ENCODE peak calls at places on chromosomes 11 and 22, in six cellular contexts. V is thoracic aorta; K is H1; H is upper lobe of right lung; E is heart left ventricle; N is CD8-positive, alpha-beta T cell. G is an unnamed sample.

GRCh38 chr11:63838150-63838681 is 694 bp upstream of the MARK2 start:
- DNase-seq in E (no peak), K (no peak), N (no peak), V (no peak), H (no peak), G (no peak)

GRCh38 chr11:6326980-6327379 is 6.7 kb upstream of the CAVIN3 start:
- DNase-seq in E (no peak), V (no peak), H (no peak), N (no peak), K (no peak), G (no peak)

GRCh38 chr11:67056640-67057409 is at the start of gene RHOD:
- DNase-seq in V (no peak), E (no peak), K (no peak), H (peak; percentile 88), N (no peak), G (peak; percentile 63)

GRCh38 chr11:40722179-40722795 is 737.2 kb downstream of the LRRC4C start:
- DNase-seq in N (no peak), V (no peak), K (no peak), H (no peak), E (no peak), G (no peak)

GRCh38 chr22:43829904-43830851 is 18.1 kb upstream of the EFCAB6 start:
- DNase-seq in V (no peak), H (peak; percentile 71), E (peak; percentile 80), N (no peak), K (no peak), G (peak; percentile 85)

GRCh38 chr11:62427630-62428233 is 8.9 kb downstream of the SCGB1A1 start:
- DNase-seq in N (no peak), K (no peak), V (no peak), E (no peak), H (no peak), G (no peak)

GRCh38 chr11:126102436-126102894 is 39.8 kb upstream of the CDON start:
- DNase-seq in E (no peak), K (no peak), H (peak; percentile 88), V (no peak), N (no peak), G (no peak)

GRCh38 chr22:39135092-39135896 is 17.2 kb downstream of the CBX7 start:
- DNase-seq in H (no peak), N (no peak), K (peak; percentile 50), V (no peak), E (peak; percentile 74), G (no peak)

GRCh38 chr11:93528757-93529639 is 14.2 kb downstream of the SMCO4 start:
- DNase-seq in V (no peak), E (no peak), H (no peak), N (no peak), K (no peak), G (no peak)

GRCh38 chr22:45878051-45878764 is 98.8 kb downstream of the WNT7B start:
- DNase-seq in N (no peak), V (no peak), K (no peak), H (peak; percentile 59), E (peak; percentile 64), G (peak; percentile 39)

GRCh38 chr22:21001601-21002325 is at the start of gene THAP7:
- DNase-seq in H (peak; percentile 99), K (peak; percentile 65), N (peak; percentile 90), V (peak; percentile 93), E (peak; percentile 99), G (peak; percentile 99)

GRCh38 chr11:94402355-94402754 is 1.1 kb upstream of the GPR83 start:
- DNase-seq in N (no peak), E (no peak), K (no peak), H (no peak), V (no peak), G (no peak)

GRCh38 chr22:43144949-43145348 is 1.8 kb upstream of the MCAT start:
- DNase-seq in H (no peak), N (no peak), V (no peak), E (no peak), K (no peak), G (no peak)

GRCh38 chr11:80371931-80372330 is 931.1 kb upstream of the TENM4 start:
- DNase-seq in E (no peak), N (no peak), H (no peak), V (no peak), K (no peak), G (no peak)

GRCh38 chr11:16610213-16610737 is 128.2 kb upstream of the C11orf58 start:
- DNase-seq in N (no peak), K (no peak), E (peak; percentile 44), V (no peak), H (no peak), G (no peak)

GRCh38 chr11:70462818-70463477 is 64.6 kb downstream of the CTTN start:
- DNase-seq in N (no peak), V (no peak), H (no peak), E (no peak), K (no peak), G (no peak)

GRCh38 chr22:45329536-45329936 is 19.8 kb downstream of the FAM118A start:
- DNase-seq in H (no peak), N (no peak), K (no peak), E (peak; percentile 83), V (no peak), G (peak; percentile 95)

GRCh38 chr11:64053699-64054098 is 18.0 kb downstream of the FLRT1 start:
- DNase-seq in K (peak; percentile 65), V (no peak), H (no peak), N (no peak), E (no peak), G (no peak)

GRCh38 chr11:44188643-44189042 is 93.2 kb downstream of the EXT2 start:
- DNase-seq in V (no peak), K (no peak), N (no peak), H (no peak), E (no peak), G (no peak)

GRCh38 chr11:130407978-130408377 is 20.4 kb downstream of the ADAMTS8 start:
- DNase-seq in K (no peak), H (no peak), V (peak; percentile 38), N (no peak), E (no peak), G (peak; percentile 52)

GRCh38 chr11:27616711-27617110 is 83.5 kb downstream of the BDNF start:
- DNase-seq in V (no peak), E (no peak), H (no peak), N (no peak), K (no peak), G (no peak)
- H3K4me3 ChIP-seq in V (no peak overlapping the region), E (no peak overlapping the region), H (no peak overlapping the region), N (no peak overlapping the region), K (no peak overlapping the region), G (no peak overlapping the region)

DNA sequence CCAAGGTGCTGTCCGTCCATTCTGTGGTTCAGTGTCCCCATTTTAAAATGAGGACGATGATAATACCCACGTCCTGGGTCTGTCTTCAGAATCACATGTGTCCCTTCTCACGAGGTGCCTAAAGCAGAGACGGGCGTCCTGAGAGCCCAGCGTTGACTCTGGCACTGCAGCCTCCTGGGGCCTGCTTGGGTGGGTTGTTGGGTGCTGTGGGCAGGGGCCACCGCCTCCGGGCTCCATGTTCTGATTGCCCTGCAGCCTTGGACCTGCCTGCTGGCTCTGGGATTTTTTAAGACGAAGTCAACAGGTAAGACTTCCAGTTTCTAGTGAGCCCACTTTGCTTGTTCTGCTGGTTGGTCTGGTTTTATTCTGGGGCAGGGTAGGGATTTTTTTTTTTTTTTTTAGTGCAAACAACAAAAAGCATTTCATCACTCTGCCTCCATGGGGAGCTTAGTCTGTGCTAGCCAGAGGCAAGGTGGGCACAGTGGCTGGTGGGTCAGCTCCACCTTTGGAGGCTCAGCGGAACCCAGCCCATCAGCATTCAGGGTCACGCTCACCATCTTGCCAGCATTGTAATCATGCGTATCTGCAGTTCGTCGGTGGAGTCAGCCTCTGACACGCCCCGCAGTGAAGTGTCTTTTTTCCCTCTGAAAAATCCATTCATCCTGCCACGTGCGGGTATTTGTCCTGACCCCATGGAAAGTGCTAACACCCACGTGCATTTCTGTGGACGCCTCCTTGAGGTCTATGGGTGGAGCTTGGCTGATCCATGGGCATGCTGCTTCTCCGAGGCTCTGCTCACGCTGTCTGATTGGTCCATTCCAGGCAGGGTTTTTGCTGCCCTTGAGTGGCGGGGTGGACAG is 28.3 kb downstream of the NADSYN1 start:
- DNase-seq in V (no peak), K (no peak), N (no peak), E (no peak), H (no peak), G (no peak)
- H3K36me3 ChIP-seq in V (peaks cover 70% of the 10 kb centered on the region), K (peaks cover 29% of the 10 kb centered on the region), N (peaks cover 46% of the 10 kb centered on the region), E (peaks cover 93% of the 10 kb centered on the region), H (peaks cover 94% of the 10 kb centered on the region), G (peaks cover 96% of the 10 kb centered on the region)

DNA sequence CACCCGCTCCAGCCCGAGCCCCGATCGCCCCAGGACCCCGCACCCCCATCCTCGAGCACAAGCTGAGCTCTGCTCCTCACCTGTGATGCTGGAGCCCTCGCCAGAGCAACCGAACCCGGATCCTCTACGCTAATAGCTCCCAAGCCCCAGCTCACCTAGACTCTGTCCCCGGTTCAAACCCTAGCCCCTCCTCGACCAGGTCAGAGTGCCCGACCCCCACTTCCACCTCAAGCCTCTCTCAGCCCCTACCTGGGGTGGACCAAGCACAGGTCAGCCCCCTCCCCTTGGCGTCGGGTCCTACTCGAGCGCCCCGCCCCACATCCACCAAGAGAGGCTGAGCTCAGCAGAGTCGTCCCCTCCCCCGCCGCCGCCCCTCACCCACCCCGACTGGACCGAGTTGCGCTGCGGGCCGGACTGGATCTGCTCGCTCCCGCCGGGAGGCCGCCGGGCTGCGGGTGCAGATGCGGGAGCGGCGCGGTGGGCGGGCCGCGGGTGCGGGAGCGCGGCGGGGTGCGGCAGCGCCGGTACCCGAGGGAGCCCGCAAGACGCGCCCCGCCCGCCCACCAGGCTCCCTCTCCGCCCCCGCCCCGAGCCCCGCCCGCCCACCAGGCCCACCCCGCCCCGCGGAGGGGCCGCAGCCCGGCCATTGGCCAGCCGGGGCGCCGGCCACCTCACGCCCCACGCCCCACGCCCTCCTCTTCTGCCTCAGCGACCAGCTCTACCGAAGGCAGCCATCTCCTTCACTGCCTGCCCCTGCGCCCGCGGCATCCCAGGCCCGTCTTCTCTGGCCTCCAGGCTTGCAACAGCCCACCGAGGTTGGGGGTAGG is 577 bp upstream of the DKK3 start:
- DNase-seq in K (no peak), N (no peak), V (no peak), E (peak; percentile 74), H (peak; percentile 69), G (no peak)
- H3K4me3 ChIP-seq in K (peak overlapping the region; percentile 80), N (peak overlapping the region; percentile 43), V (peak overlapping the region; percentile 73), E (peak overlapping the region; percentile 78), H (peak overlapping the region; percentile 57), G (peak overlapping the region; percentile 61)

GRCh38 chr22:26489447-26490036 is 5.9 kb downstream of the SRRD start:
- DNase-seq in K (no peak), H (no peak), N (no peak), E (no peak), V (no peak), G (no peak)

GRCh38 chr22:26486394-26486793 is 2.7 kb downstream of the SRRD start:
- DNase-seq in H (no peak), K (no peak), N (no peak), V (no peak), E (no peak), G (no peak)

GRCh38 chr22:26485991-26486390 is 2.3 kb downstream of the SRRD start:
- DNase-seq in N (no peak), V (no peak), K (no peak), E (no peak), H (no peak), G (no peak)

GRCh38 chr22:26485013-26485412 is 1.3 kb downstream of the SRRD start:
- DNase-seq in H (no peak), V (no peak), K (no peak), N (no peak), E (no peak), G (no peak)

DNA sequence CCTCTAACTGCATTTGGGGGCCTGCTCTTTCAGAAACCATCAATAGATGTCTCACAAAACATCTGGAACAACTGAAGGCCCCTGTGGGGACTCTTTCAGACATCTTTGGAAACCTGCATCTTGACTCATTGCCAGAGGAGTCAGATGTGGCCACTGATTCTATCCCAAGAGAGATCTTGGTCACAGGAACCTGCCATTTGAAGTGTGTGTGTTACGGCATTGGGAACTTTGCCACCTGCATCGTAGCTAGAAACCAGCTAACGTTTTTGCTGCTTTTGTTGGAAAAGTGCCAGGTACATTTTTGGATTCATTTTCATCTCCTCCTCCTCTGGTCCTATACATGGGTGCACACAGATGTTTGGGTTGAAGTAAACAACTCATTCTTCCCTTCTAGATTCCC is 4.3 kb downstream of the SRRD start:
- DNase-seq in H (no peak), K (no peak), N (no peak), V (no peak), E (no peak), G (no peak)
- H3K36me3 ChIP-seq in H (peaks cover 61% of the 10 kb centered on the region), K (peaks cover 48% of the 10 kb centered on the region), N (peaks cover 35% of the 10 kb centered on the region), V (peaks cover 21% of the 10 kb centered on the region), E (peaks cover 58% of the 10 kb centered on the region), G (peaks cover 75% of the 10 kb centered on the region)